ENCODE peak calls at places on chromosomes 13 and 19, in five cellular contexts. H is GM04503, P is sigmoid colon, N is NCI-H1092 treated with DMSO at 0.1 percent for 48 hours, J is COR-L47. Z is an unnamed sample.

GRCh38 chr19:33700408-33700757 is 78.6 kb downstream of the CHST8 start:
- DNase-seq in H (no peak), P (no peak), N (no peak), J (no peak), Z (no peak)

GRCh38 chr19:45305421-45305820 is 17.3 kb downstream of the CKM start:
- DNase-seq in H (no peak), P (no peak), N (no peak), J (no peak), Z (peak; percentile 55)

GRCh38 chr13:32175943-32176342 is 139.2 kb downstream of the ZAR1L start:
- DNase-seq in H (no peak), P (no peak), N (no peak), J (no peak), Z (no peak)

GRCh38 chr13:53105881-53106280 is 77.3 kb downstream of the OLFM4 start:
- DNase-seq in H (no peak), P (no peak), N (no peak), J (no peak), Z (no peak)

GRCh38 chr13:42078113-42078769 is 29.8 kb downstream of the DGKH start:
- DNase-seq in H (no peak), P (no peak), N (no peak), J (no peak), Z (peak; percentile 6)

GRCh38 chr13:44715287-44716224 is 139.4 kb upstream of the TSC22D1 start:
- DNase-seq in H (no peak), P (no peak), N (peak; percentile 72), J (no peak), Z (no peak)

GRCh38 chr19:51552996-51553725 is 17.9 kb upstream of the ZNF175 start:
- DNase-seq in H (no peak), P (no peak), N (no peak), J (no peak), Z (peak; percentile 25)

GRCh38 chr13:50400930-50401553 is 385.8 kb downstream of the KCNRG start:
- DNase-seq in H (peak; percentile 73), P (no peak), N (no peak), J (no peak), Z (peak; percentile 61)

GRCh38 chr13:27264648-27265047 is 6.0 kb upstream of the RASL11A start:
- DNase-seq in H (no peak), P (no peak), N (no peak), J (no peak), Z (no peak)

GRCh38 chr19:50239916-50240585 is 36.6 kb downstream of the MYH14 start:
- DNase-seq in H (no peak), P (no peak), N (no peak), J (no peak), Z (no peak)

GRCh38 chr13:31056650-31057275 is 104.9 kb downstream of the HSPH1 start:
- DNase-seq in H (no peak), P (no peak), N (no peak), J (no peak), Z (no peak)

GRCh38 chr19:10566658-10567410 is 1.0 kb upstream of the KRI1 start:
- DNase-seq in H (no peak), P (no peak), N (no peak), J (no peak), Z (no peak)

GRCh38 chr19:52991021-52991420 is 22.7 kb upstream of the ERVV-1 start:
- DNase-seq in H (no peak), P (no peak), N (no peak), J (no peak), Z (no peak)

GRCh38 chr13:26664942-26665341 is 95.6 kb downstream of the GPR12 start:
- DNase-seq in H (no peak), P (no peak), N (no peak), J (peak; percentile 50), Z (peak; percentile 28)

GRCh38 chr13:95627590-95627989 is 16.9 kb downstream of the DZIP1 start:
- DNase-seq in H (peak; percentile 19), P (no peak), N (no peak), J (no peak), Z (no peak)

GRCh38 chr19:31119951-31120690 is 229.1 kb downstream of the TSHZ3 start:
- DNase-seq in H (no peak), P (peak; percentile 19), N (no peak), J (no peak), Z (no peak)

GRCh38 chr13:50527612-50528509 is 315.6 kb downstream of the DLEU7 start:
- DNase-seq in H (no peak), P (no peak), N (no peak), J (no peak), Z (no peak)

GRCh38 chr19:48319647-48320537 is 5.5 kb upstream of the EMP3 start:
- DNase-seq in H (no peak), P (peak; percentile 90), N (peak; percentile 32), J (peak; percentile 76), Z (peak; percentile 75)

GRCh38 chr13:114118763-114119123 is 13.7 kb downstream of the RASA3 start:
- DNase-seq in H (no peak), P (peak; percentile 62), N (no peak), J (no peak), Z (no peak)

GRCh38 chr19:5719274-5719960 is 529 bp downstream of the LONP1 start:
- DNase-seq in H (no peak), P (no peak), N (no peak), J (peak; percentile 4), Z (no peak)

GRCh38 chr13:107476068-107476467 is 739.3 kb downstream of the LIG4 start:
- DNase-seq in H (peak; percentile 14), P (no peak), N (no peak), J (no peak), Z (no peak)

GRCh38 chr13:68099616-68100015 is 869.5 kb upstream of the PCDH9 start:
- DNase-seq in H (no peak), P (no peak), N (no peak), J (no peak), Z (no peak)

GRCh38 chr19:53520547-53521372 is 17.2 kb upstream of the ZNF331 start:
- DNase-seq in H (peak; percentile 96), P (peak; percentile 99), N (peak; percentile 93), J (peak; percentile 98), Z (peak; percentile 99)

GRCh38 chr13:107864543-107865460 is 350.5 kb downstream of the LIG4 start:
- DNase-seq in H (no peak), P (no peak), N (peak; percentile 76), J (peak; percentile 24), Z (peak; percentile 39)

GRCh38 chr13:104466016-104466415 is 1399.8 kb upstream of the SLC10A2 start:
- DNase-seq in H (no peak), P (no peak), N (no peak), J (no peak), Z (no peak)

GRCh38 chr19:47158367-47158791 is 27.7 kb downstream of the SAE1 start:
- DNase-seq in H (no peak), P (no peak), N (no peak), J (no peak), Z (no peak)

GRCh38 chr13:40215747-40216146 is 450.7 kb downstream of the FOXO1 start:
- DNase-seq in H (no peak), P (no peak), N (no peak), J (no peak), Z (no peak)

GRCh38 chr13:83498486-83499190 is 383.6 kb downstream of the SLITRK1 start:
- DNase-seq in H (peak; percentile 7), P (no peak), N (no peak), J (no peak), Z (no peak)

GRCh38 chr19:36686365-36687213 is 823 bp upstream of the ZNF567 start:
- DNase-seq in H (no peak), P (no peak), N (no peak), J (no peak), Z (peak; percentile 42)

GRCh38 chr13:98486412-98486811 is 90.5 kb downstream of the STK24 start:
- DNase-seq in H (no peak), P (no peak), N (no peak), J (no peak), Z (no peak)

GRCh38 chr13:32415019-32415418 is 12.9 kb downstream of the N4BP2L1 start:
- DNase-seq in H (no peak), P (no peak), N (no peak), J (peak; percentile 15), Z (no peak)

GRCh38 chr19:9869008-9869617 is 34.0 kb downstream of the PIN1 start:
- DNase-seq in H (no peak), P (no peak), N (no peak), J (no peak), Z (peak; percentile 96)

GRCh38 chr19:31258211-31259052 is 90.8 kb downstream of the TSHZ3 start:
- DNase-seq in H (no peak), P (no peak), N (no peak), J (no peak), Z (no peak)

GRCh38 chr13:75762967-75763366 is 126.8 kb downstream of the LMO7 start:
- DNase-seq in H (no peak), P (no peak), N (no peak), J (no peak), Z (no peak)

GRCh38 chr13:92941167-92941566 is 285.4 kb upstream of the GPC6 start:
- DNase-seq in H (no peak), P (no peak), N (no peak), J (no peak), Z (no peak)

GRCh38 chr19:18713550-18714117 is 30.2 kb downstream of the CRTC1 start:
- DNase-seq in H (no peak), P (no peak), N (no peak), J (no peak), Z (peak; percentile 78)

GRCh38 chr19:40280608-40281221 is 4.4 kb downstream of the AKT2 start:
- DNase-seq in H (no peak), P (no peak), N (no peak), J (no peak), Z (peak; percentile 96)

Z was measured in cerebellar cortex.